ENCODE peak calls at places on chromosomes 11 and 22, in six cellular contexts. U, L, D, J, H and W are unnamed samples.

GRCh38 chr22:49921508-49922278 is 3.3 kb downstream of the CRELD2 start:
- DNase-seq in U (no peak), L (no peak), D (no peak), J (no peak), H (no peak), W (no peak)

GRCh38 chr22:20536590-20537324 is 29.3 kb downstream of the MED15 start:
- DNase-seq in U (no peak), L (no peak), D (no peak), J (no peak), H (no peak), W (no peak)

GRCh38 chr11:117468888-117469287 is 141.2 kb downstream of the CEP164 start:
- DNase-seq in U (no peak), L (no peak), D (no peak), J (no peak), H (no peak), W (no peak)

GRCh38 chr22:46050916-46051614 is 74.1 kb upstream of the WNT7B start:
- DNase-seq in U (no peak), L (peak; percentile 13), D (no peak), J (peak; percentile 63), H (peak; percentile 8), W (peak; percentile 82)

GRCh38 chr11:117010808-117011540 is 87.3 kb downstream of the SIK3 start:
- DNase-seq in U (no peak), L (no peak), D (peak; percentile 86), J (no peak), H (no peak), W (no peak)

GRCh38 chr11:74157169-74157568 is 13.6 kb downstream of the C2CD3 start:
- DNase-seq in U (no peak), L (no peak), D (no peak), J (no peak), H (no peak), W (no peak)

GRCh38 chr11:34203377-34203801 is 98.0 kb downstream of the NAT10 start:
- DNase-seq in U (no peak), L (no peak), D (peak; percentile 66), J (no peak), H (no peak), W (no peak)

GRCh38 chr11:91904792-91905785 is 319.5 kb upstream of the FAT3 start:
- DNase-seq in U (no peak), L (no peak), D (peak; percentile 12), J (no peak), H (no peak), W (no peak)

GRCh38 chr11:8389034-8389996 is 125.6 kb upstream of the LMO1 start:
- DNase-seq in U (no peak), L (no peak), D (no peak), J (no peak), H (peak; percentile 66), W (no peak)

GRCh38 chr11:76756341-76756771 is 26.8 kb upstream of the TSKU start:
- DNase-seq in U (no peak), L (no peak), D (no peak), J (no peak), H (no peak), W (no peak)

GRCh38 chr11:19076744-19077589 is 16.4 kb upstream of the MRGPRX2 start:
- DNase-seq in U (peak; percentile 30), L (peak; percentile 74), D (peak; percentile 46), J (no peak), H (no peak), W (peak; percentile 94)

GRCh38 chr22:17199131-17199731 is 20.0 kb downstream of the ADA2 start:
- DNase-seq in U (peak; percentile 30), L (no peak), D (no peak), J (no peak), H (peak; percentile 27), W (no peak)

GRCh38 chr11:32884770-32885384 is 7.7 kb upstream of the QSER1 start:
- DNase-seq in U (no peak), L (no peak), D (peak; percentile 47), J (no peak), H (no peak), W (no peak)

GRCh38 chr11:30760341-30760740 is 174.2 kb upstream of the MPPED2 start:
- DNase-seq in U (no peak), L (no peak), D (no peak), J (no peak), H (no peak), W (no peak)

GRCh38 chr11:122264121-122264520 is 148.1 kb upstream of the BLID start:
- DNase-seq in U (no peak), L (no peak), D (no peak), J (no peak), H (no peak), W (no peak)

GRCh38 chr11:112465433-112466024 is 204.9 kb upstream of the PLET1 start:
- DNase-seq in U (no peak), L (no peak), D (no peak), J (no peak), H (no peak), W (no peak)

GRCh38 chr11:47786373-47786772 is 19.2 kb upstream of the FNBP4 start:
- DNase-seq in U (no peak), L (no peak), D (no peak), J (no peak), H (no peak), W (no peak)

GRCh38 chr22:21990449-21991308 is 8.1 kb upstream of the TOP3B start:
- DNase-seq in U (no peak), L (no peak), D (no peak), J (no peak), H (no peak), W (no peak)

GRCh38 chr11:20337526-20338154 is 25.9 kb upstream of the HTATIP2 start:
- DNase-seq in U (peak; percentile 11), L (no peak), D (peak; percentile 43), J (no peak), H (no peak), W (no peak)

GRCh38 chr11:114132944-114133394 is 73.5 kb downstream of the ZBTB16 start:
- DNase-seq in U (no peak), L (no peak), D (no peak), J (no peak), H (no peak), W (no peak)

GRCh38 chr11:22581354-22581753 is 44.3 kb downstream of the FANCF start:
- DNase-seq in U (no peak), L (no peak), D (no peak), J (no peak), H (no peak), W (no peak)

GRCh38 chr11:13074714-13075464 is 65.8 kb downstream of the RASSF10 start:
- DNase-seq in U (no peak), L (no peak), D (no peak), J (no peak), H (no peak), W (no peak)

GRCh38 chr11:17927643-17928343 is 85.1 kb downstream of the SERGEF start:
- DNase-seq in U (no peak), L (no peak), D (no peak), J (no peak), H (no peak), W (no peak)

GRCh38 chr22:29702931-29703594 is 16.7 kb upstream of the CABP7 start:
- DNase-seq in U (no peak), L (no peak), D (peak; percentile 40), J (peak; percentile 62), H (no peak), W (no peak)

DNA sequence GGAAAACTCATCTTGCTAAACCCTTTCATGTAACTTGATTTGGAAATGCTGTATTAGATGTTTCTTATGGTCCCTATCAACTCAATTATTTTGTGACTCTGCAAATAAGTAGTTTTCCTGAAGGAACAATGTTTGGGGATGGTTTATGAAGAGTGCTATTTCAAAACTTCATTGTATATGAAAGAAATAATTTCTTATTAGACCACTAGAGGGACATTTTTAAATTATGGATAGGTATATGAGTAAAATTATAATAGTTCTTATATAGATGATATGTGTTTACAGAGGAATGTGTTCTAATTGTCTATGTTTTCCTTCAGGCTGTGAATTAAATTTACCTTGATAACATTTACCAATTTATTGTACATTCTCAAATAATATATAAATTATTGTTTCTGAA is 509.4 kb upstream of the RAG2 start:
- DNase-seq in U (no peak), L (no peak), D (no peak), J (no peak), H (no peak), W (no peak)
- TF ChIP-seq CTCF in U (no peak), L (no peak), D (no peak), J (no peak), H (no peak), W (no peak)

GRCh38 chr22:36860821-36861659 is at the start of gene NCF4:
- DNase-seq in U (peak; percentile 61), L (peak; percentile 19), D (peak; percentile 98), J (peak; percentile 79), H (no peak), W (peak; percentile 92)
- TF ChIP-seq POLR2A in U (no peak), L (no peak), D (peak; percentile 59), J (no peak), H (no peak), W (no peak)

GRCh38 chr11:60854847-60855725 is 664 bp downstream of the PTGDR2 start:
- DNase-seq in U (no peak), L (no peak), D (no peak), J (no peak), H (no peak), W (no peak)

GRCh38 chr11:60854140-60854846 is 1.5 kb downstream of the PTGDR2 start:
- DNase-seq in U (no peak), L (no peak), D (peak; percentile 66), J (no peak), H (no peak), W (no peak)

GRCh38 chr11:60858236-60858635 is 2.5 kb upstream of the PTGDR2 start:
- DNase-seq in U (no peak), L (no peak), D (no peak), J (no peak), H (no peak), W (no peak)

GRCh38 chr11:60857378-60858232 is 1.9 kb upstream of the PTGDR2 start:
- DNase-seq in U (no peak), L (no peak), D (no peak), J (no peak), H (no peak), W (no peak)

DNA sequence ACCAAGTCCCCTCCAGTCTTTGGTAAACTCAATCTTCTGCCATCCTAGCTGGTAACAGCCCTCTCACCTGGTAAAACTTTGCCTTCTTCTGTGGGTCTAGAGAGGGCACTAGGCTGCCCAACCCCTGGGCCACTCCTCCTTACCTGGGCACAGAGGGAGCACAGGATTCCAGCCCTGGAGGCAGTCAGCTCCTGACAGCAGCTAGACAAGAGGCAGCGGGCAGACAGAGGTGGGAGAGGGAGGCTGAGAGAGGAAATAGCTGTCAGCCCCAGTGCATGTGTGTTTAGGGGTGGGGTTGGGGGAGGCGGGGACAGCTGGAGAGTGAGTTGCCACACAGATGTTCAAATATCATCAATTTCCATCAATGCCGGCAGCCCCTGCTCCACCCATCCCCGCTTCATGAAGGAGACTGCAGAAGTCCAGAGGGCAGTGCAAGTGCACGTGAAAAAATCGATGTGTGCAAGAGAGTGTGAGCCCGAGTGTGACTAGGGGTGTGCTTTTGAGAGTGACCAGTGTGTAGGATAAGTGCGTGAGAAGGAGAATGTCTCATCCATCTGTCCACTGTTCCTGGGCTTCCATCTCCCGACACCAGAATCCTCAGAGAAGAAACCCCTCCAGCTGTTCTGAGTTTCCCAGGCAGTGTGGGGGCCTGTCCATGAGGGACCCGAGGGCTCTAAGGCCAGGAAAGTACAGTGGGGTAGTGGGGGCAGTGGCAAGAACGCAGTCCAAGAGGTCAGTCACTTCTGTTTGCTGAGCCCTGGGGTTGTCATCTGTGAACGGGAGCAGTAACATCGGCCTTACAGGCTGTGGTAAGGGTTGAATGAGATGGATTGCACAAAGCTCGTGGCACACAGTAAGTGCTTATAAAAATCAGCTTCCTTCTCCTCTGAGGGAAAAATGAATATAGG is at the start of gene PTGDR2:
- DNase-seq in U (no peak), L (no peak), D (peak; percentile 42), J (no peak), H (no peak), W (no peak)
- H3K4me3 ChIP-seq in U (no peak within 1 kb of the TSS), L (no peak within 1 kb of the TSS), D (no peak within 1 kb of the TSS), J (no peak within 1 kb of the TSS), H (no peak within 1 kb of the TSS), W (no peak within 1 kb of the TSS)

GRCh38 chr11:60363542-60364525 is 14.5 kb upstream of the MS4A7 start:
- DNase-seq in U (peak; percentile 79), L (peak; percentile 74), D (peak; percentile 86), J (no peak), H (peak; percentile 12), W (peak; percentile 55)
- TF ChIP-seq CTCF in U (peak; percentile 56), L (peak; percentile 68), D (peak; percentile 64), J (peak; percentile 52), H (no peak), W (no peak)